ENCODE peak calls at places on chromosome 14, in seven cellular contexts. E is HCT116; W is lower lobe of right lung; Z is Peyer's patch; I is effector memory CD4-positive, alpha-beta T cell; M is heart right ventricle; C is brain microvascular endothelial cell. B is an unnamed sample.

GRCh38 chr14:57634335-57634734 is 140.7 kb upstream of the CCDC198 start:
- DNase-seq in I (no peak), E (no peak), W (no peak), M (no peak), C (no peak), Z (no peak), B (no peak)

GRCh38 chr14:22536853-22537338 is 52.1 kb downstream of the DAD1 start:
- DNase-seq in Z (no peak), E (peak; percentile 82), C (peak; percentile 97), M (no peak), I (peak; percentile 66), W (no peak), B (no peak)

GRCh38 chr14:94769413-94770250 is at the start of gene GSC:
- DNase-seq in M (peak; percentile 42), Z (no peak), W (no peak), C (no peak), E (no peak), I (peak; percentile 1), B (no peak)

GRCh38 chr14:77603654-77604270 is 12.7 kb downstream of the SPTLC2 start:
- DNase-seq in I (no peak), M (no peak), E (no peak), W (no peak), C (no peak), Z (no peak), B (no peak)

GRCh38 chr14:55411426-55412389 is at the start of gene ATG14:
- DNase-seq in I (peak; percentile 44), Z (peak; percentile 85), M (peak; percentile 83), W (peak; percentile 88), C (peak; percentile 78), E (peak; percentile 57), B (peak; percentile 90)

GRCh38 chr14:38204717-38205115 is 3.0 kb upstream of the SSTR1 start:
- DNase-seq in W (no peak), M (no peak), C (no peak), I (no peak), E (no peak), Z (no peak), B (no peak)

GRCh38 chr14:23168246-23168645 is 15.2 kb downstream of the SLC7A8 start:
- DNase-seq in I (no peak), M (no peak), Z (no peak), W (no peak), E (no peak), C (no peak), B (no peak)

GRCh38 chr14:93525691-93526451 is 95.1 kb downstream of the UNC79 start:
- DNase-seq in C (no peak), W (no peak), M (no peak), E (no peak), I (no peak), Z (no peak), B (no peak)

GRCh38 chr14:79516009-79516408 is 695.3 kb downstream of the DIO2 start:
- DNase-seq in M (no peak), W (no peak), C (no peak), Z (no peak), E (no peak), I (no peak), B (no peak)

GRCh38 chr14:99821519-99822165 is 28.4 kb downstream of the EML1 start:
- DNase-seq in M (no peak), W (no peak), C (peak; percentile 78), Z (no peak), E (no peak), I (no peak), B (no peak)

GRCh38 chr14:54567634-54568561 is 970 bp downstream of the SAMD4A start:
- DNase-seq in W (peak; percentile 69), Z (peak; percentile 67), E (no peak), I (peak; percentile 18), M (peak; percentile 67), C (peak; percentile 20), B (peak; percentile 78)

GRCh38 chr14:70812124-70812818 is 3.0 kb upstream of the MAP3K9 start:
- DNase-seq in E (no peak), I (no peak), Z (no peak), W (no peak), C (no peak), M (no peak), B (no peak)

GRCh38 chr14:65168840-65169239 is 66.5 kb upstream of the MAX start:
- DNase-seq in I (no peak), E (peak; percentile 37), W (no peak), M (no peak), Z (no peak), C (no peak), B (no peak)

GRCh38 chr14:59202031-59202430 is 13.6 kb downstream of the DAAM1 start:
- DNase-seq in E (no peak), Z (no peak), I (no peak), C (no peak), W (no peak), M (no peak), B (no peak)

GRCh38 chr14:93207468-93208308 is 632 bp downstream of the UBR7 start:
- DNase-seq in I (no peak), M (no peak), E (no peak), Z (no peak), W (no peak), C (peak; percentile 38), B (no peak)

GRCh38 chr14:32027255-32027939 is 49.7 kb upstream of the ARHGAP5 start:
- DNase-seq in I (no peak), E (no peak), M (no peak), W (no peak), Z (no peak), C (peak; percentile 25), B (no peak)

GRCh38 chr14:24436355-24437019 is 6.1 kb downstream of the SDR39U1 start:
- DNase-seq in M (no peak), E (peak; percentile 50), I (no peak), C (peak; percentile 43), W (no peak), Z (no peak), B (no peak)

GRCh38 chr14:45246633-45247173 is 6.3 kb downstream of the MIS18BP1 start:
- DNase-seq in C (no peak), I (no peak), Z (no peak), M (no peak), W (no peak), E (no peak), B (no peak)

GRCh38 chr14:105914738-105915385 is 388.5 kb downstream of the TMEM121 start:
- DNase-seq in W (peak; percentile 16), E (no peak), Z (peak; percentile 29), M (peak; percentile 2), C (no peak), I (no peak), B (peak; percentile 50)

GRCh38 chr14:69692542-69693053 is 74.3 kb upstream of the SRSF5 start:
- DNase-seq in E (no peak), Z (no peak), W (no peak), C (no peak), I (no peak), M (no peak), B (no peak)

GRCh38 chr14:24935796-24936195 is 114.2 kb downstream of the STXBP6 start:
- DNase-seq in Z (no peak), C (no peak), I (no peak), M (no peak), E (no peak), W (no peak), B (no peak)

GRCh38 chr14:90808759-90809529 is 7.3 kb downstream of the TTC7B start:
- DNase-seq in W (no peak), M (no peak), E (no peak), Z (no peak), C (peak; percentile 34), I (no peak), B (no peak)
- H3K27me3 ChIP-seq in W (no peaks in the 10 kb centered on the region), M (no peaks in the 10 kb centered on the region), E (no peaks in the 10 kb centered on the region), Z (no peaks in the 10 kb centered on the region), C (no peaks in the 10 kb centered on the region), I (no peaks in the 10 kb centered on the region), B (no peaks in the 10 kb centered on the region)

GRCh38 chr14:72800848-72801370 is 93.0 kb downstream of the DPF3 start:
- DNase-seq in M (no peak), I (no peak), E (no peak), W (no peak), Z (no peak), C (no peak), B (no peak)
- H3K27ac ChIP-seq in M (no peak overlapping the region), I (no peak overlapping the region), E (peak overlapping the region; percentile 30), W (no peak overlapping the region), Z (no peak overlapping the region), C (peak overlapping the region; percentile 73), B (no peak overlapping the region)

GRCh38 chr14:73208390-73208789 is 28.9 kb upstream of the PAPLN start:
- DNase-seq in C (no peak), I (no peak), M (no peak), Z (no peak), E (peak; percentile 8), W (no peak), B (no peak)

GRCh38 chr14:73207615-73208014 is 29.7 kb upstream of the PAPLN start:
- DNase-seq in E (no peak), I (no peak), Z (no peak), C (no peak), M (no peak), W (no peak), B (no peak)

GRCh38 chr14:73208846-73209245 is 28.5 kb upstream of the PAPLN start:
- DNase-seq in C (no peak), E (no peak), I (no peak), M (no peak), W (no peak), Z (no peak), B (no peak)

GRCh38 chr14:73209943-73210342 is 27.4 kb upstream of the PAPLN start:
- DNase-seq in W (no peak), M (no peak), I (no peak), Z (no peak), E (no peak), C (no peak), B (no peak)

DNA sequence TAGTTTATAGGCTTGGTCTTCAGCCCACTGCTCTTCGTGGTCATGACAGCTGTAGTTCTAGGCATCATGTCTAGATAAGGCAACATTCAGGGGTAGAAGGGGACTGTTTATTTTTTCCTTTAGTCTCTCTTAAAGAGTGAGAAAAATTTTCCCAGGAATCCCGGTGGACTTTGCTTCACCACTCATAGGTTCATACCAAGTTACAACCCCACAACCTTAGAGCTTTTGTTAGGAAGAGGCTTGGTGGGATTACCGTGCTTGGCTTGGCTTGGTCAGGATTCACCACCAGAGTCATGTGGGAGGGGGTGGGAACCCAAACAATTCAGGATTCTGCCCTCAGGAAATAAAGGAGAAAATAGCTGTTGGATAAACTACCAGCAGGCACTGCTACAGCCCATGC is 26.1 kb upstream of the PAPLN start:
- DNase-seq in I (no peak), E (no peak), C (no peak), W (no peak), Z (no peak), M (no peak), B (no peak)
- H3K36me3 ChIP-seq in I (peaks cover 63% of the 10 kb centered on the region), E (peaks cover 22% of the 10 kb centered on the region), C (peaks cover 38% of the 10 kb centered on the region), W (peaks cover 91% of the 10 kb centered on the region), Z (peaks cover 98% of the 10 kb centered on the region), M (peaks cover 41% of the 10 kb centered on the region), B (peaks cover 78% of the 10 kb centered on the region)

DNA sequence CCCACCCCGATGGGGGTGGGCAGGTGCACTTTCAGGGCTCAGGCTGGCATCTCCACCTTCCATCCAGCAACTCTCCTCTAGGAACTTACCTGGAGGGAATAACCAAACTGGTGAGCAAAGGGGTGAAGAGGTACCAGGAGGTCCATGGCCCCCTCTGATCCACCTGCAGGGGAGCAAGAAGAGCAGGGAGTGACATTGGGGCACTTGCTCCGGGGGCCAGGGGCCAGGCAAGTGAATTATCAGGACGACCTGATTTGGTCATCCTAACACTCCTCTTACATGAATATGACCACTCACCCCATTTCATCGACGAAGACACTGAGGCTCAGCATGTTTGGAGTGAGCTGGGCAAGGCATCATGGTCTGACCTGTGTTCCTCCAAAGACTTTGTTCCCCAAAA is 6.0 kb downstream of the DIO3 start:
- DNase-seq in E (no peak), M (no peak), Z (no peak), I (no peak), C (no peak), W (peak; percentile 3), B (no peak)
- H3K27me3 ChIP-seq in E (peaks cover 5% of the 10 kb centered on the region), M (peaks cover 59% of the 10 kb centered on the region), Z (no peaks in the 10 kb centered on the region), I (peaks cover 13% of the 10 kb centered on the region), C (peaks cover 40% of the 10 kb centered on the region), W (peaks cover 52% of the 10 kb centered on the region), B (peaks cover 56% of the 10 kb centered on the region)